ENCODE peak calls at places on chromosomes 12 and 14, in ten cellular contexts. M is mesendoderm, J is activated T-cell treated with anti-CD3 and anti-CD28 coated beads for 1 hour, E is HEK293T, Y is hepatic stellate cell, F is PC-3, Q is astrocyte of the spinal cord, O is foreskin fibroblast, V is AG09309, C is AG09319. W is an unnamed sample.

GRCh38 chr14:81452766-81453165 is 52.6 kb upstream of the STON2 start:
- DNase-seq in M (no peak), J (no peak), E (no peak), Y (no peak), F (no peak), Q (no peak), O (no peak), V (no peak), C (no peak), W (no peak)

GRCh38 chr14:44778562-44778961 is 183.2 kb downstream of the KLHL28 start:
- DNase-seq in M (peak; percentile 82), J (no peak), E (no peak), Y (no peak), F (peak; percentile 55), Q (peak; percentile 45), O (no peak), V (no peak), C (peak; percentile 30), W (no peak)

GRCh38 chr12:108595711-108596647 is 1.9 kb downstream of the TMEM119 start:
- DNase-seq in M (no peak), J (no peak), E (no peak), Y (no peak), F (no peak), Q (no peak), O (no peak), V (no peak), C (no peak), W (no peak)

GRCh38 chr14:61543946-61544345 is 151.4 kb upstream of the HIF1A start:
- DNase-seq in M (no peak), J (no peak), E (no peak), Y (no peak), F (no peak), Q (no peak), O (no peak), V (no peak), C (no peak), W (no peak)

GRCh38 chr14:76098916-76099675 is 52.6 kb upstream of the GPATCH2L start:
- DNase-seq in M (no peak), J (no peak), E (no peak), Y (no peak), F (no peak), Q (no peak), O (no peak), V (no peak), C (no peak), W (no peak)

GRCh38 chr14:94779713-94780112 is 9.8 kb upstream of the GSC start:
- DNase-seq in M (no peak), J (no peak), E (no peak), Y (no peak), F (no peak), Q (no peak), O (no peak), V (no peak), C (no peak), W (no peak)

GRCh38 chr12:109797905-109798669 is 35.1 kb downstream of the TRPV4 start:
- DNase-seq in M (peak; percentile 56), J (no peak), E (peak; percentile 40), Y (no peak), F (peak; percentile 44), Q (no peak), O (no peak), V (no peak), C (no peak), W (no peak)

GRCh38 chr14:70665448-70666363 is 24.0 kb downstream of the TTC9 start:
- DNase-seq in M (peak; percentile 96), J (no peak), E (no peak), Y (peak; percentile 43), F (peak; percentile 94), Q (no peak), O (no peak), V (no peak), C (no peak), W (no peak)

GRCh38 chr14:105381446-105382342 is 16.6 kb upstream of the TEX22 start:
- DNase-seq in M (no peak), J (no peak), E (no peak), Y (no peak), F (no peak), Q (no peak), O (no peak), V (no peak), C (no peak), W (no peak)

GRCh38 chr12:65232490-65233077 is 45.9 kb upstream of the MSRB3 start:
- DNase-seq in M (peak; percentile 13), J (no peak), E (no peak), Y (no peak), F (peak; percentile 45), Q (peak; percentile 61), O (peak; percentile 3), V (no peak), C (no peak), W (no peak)

GRCh38 chr12:4153343-4153892 is 120.1 kb upstream of the CCND2 start:
- DNase-seq in M (peak; percentile 24), J (no peak), E (no peak), Y (no peak), F (no peak), Q (no peak), O (no peak), V (no peak), C (no peak), W (no peak)

GRCh38 chr14:85333313-85333712 is 196.6 kb upstream of the FLRT2 start:
- DNase-seq in M (peak; percentile 8), J (no peak), E (no peak), Y (no peak), F (peak; percentile 48), Q (peak; percentile 41), O (peak; percentile 52), V (no peak), C (no peak), W (no peak)

GRCh38 chr14:61537567-61538463 is 157.5 kb upstream of the HIF1A start:
- DNase-seq in M (peak; percentile 84), J (no peak), E (no peak), Y (peak; percentile 40), F (peak; percentile 100), Q (peak; percentile 87), O (peak; percentile 80), V (peak; percentile 67), C (no peak), W (peak; percentile 73)

GRCh38 chr12:113392988-113393579 is 10.6 kb downstream of the SDS start:
- DNase-seq in M (peak; percentile 92), J (no peak), E (peak; percentile 82), Y (peak; percentile 47), F (no peak), Q (no peak), O (no peak), V (no peak), C (no peak), W (peak; percentile 85)

GRCh38 chr12:111653596-111653995 is 32.2 kb downstream of the BRAP start:
- DNase-seq in M (no peak), J (no peak), E (no peak), Y (no peak), F (no peak), Q (no peak), O (no peak), V (no peak), C (no peak), W (no peak)

GRCh38 chr14:54362759-54363437 is 33.9 kb upstream of the CDKN3 start:
- DNase-seq in M (peak; percentile 52), J (no peak), E (no peak), Y (no peak), F (no peak), Q (no peak), O (no peak), V (no peak), C (no peak), W (no peak)

GRCh38 chr14:22472466-22472865 is 116.6 kb downstream of the DAD1 start:
- DNase-seq in M (no peak), J (no peak), E (no peak), Y (no peak), F (no peak), Q (no peak), O (no peak), V (no peak), C (no peak), W (no peak)

GRCh38 chr14:36947362-36947761 is 225.0 kb downstream of the SLC25A21 start:
- DNase-seq in M (no peak), J (no peak), E (no peak), Y (no peak), F (peak; percentile 48), Q (no peak), O (no peak), V (no peak), C (no peak), W (no peak)

GRCh38 chr12:57454566-57455373 is at the start of gene INHBE:
- DNase-seq in M (peak; percentile 97), J (no peak), E (no peak), Y (no peak), F (no peak), Q (peak; percentile 89), O (peak; percentile 80), V (peak; percentile 86), C (peak; percentile 89), W (peak; percentile 86)

GRCh38 chr14:49940805-49941421 is 48.0 kb downstream of the ARF6 start:
- DNase-seq in M (no peak), J (no peak), E (no peak), Y (no peak), F (peak; percentile 36), Q (no peak), O (peak; percentile 44), V (peak; percentile 32), C (no peak), W (no peak)

GRCh38 chr12:9992296-9992695 is 6.6 kb downstream of the CLEC1B start:
- DNase-seq in M (no peak), J (no peak), E (no peak), Y (no peak), F (no peak), Q (no peak), O (no peak), V (no peak), C (no peak), W (no peak)

GRCh38 chr14:49796025-49796424 is 28.1 kb downstream of the KLHDC2 start:
- DNase-seq in M (no peak), J (no peak), E (no peak), Y (no peak), F (peak; percentile 79), Q (no peak), O (no peak), V (no peak), C (no peak), W (no peak)

GRCh38 chr14:70018713-70019201 is 139.5 kb downstream of the SMOC1 start:
- DNase-seq in M (no peak), J (no peak), E (no peak), Y (no peak), F (no peak), Q (peak; percentile 83), O (no peak), V (no peak), C (no peak), W (no peak)

GRCh38 chr14:89013098-89013504 is 188.7 kb downstream of the TTC8 start:
- DNase-seq in M (peak; percentile 88), J (no peak), E (peak; percentile 56), Y (no peak), F (peak; percentile 59), Q (peak; percentile 20), O (peak; percentile 9), V (no peak), C (no peak), W (peak; percentile 63)

GRCh38 chr12:114835031-114835430 is 151.1 kb upstream of the TBX3 start:
- DNase-seq in M (no peak), J (no peak), E (no peak), Y (peak; percentile 34), F (peak; percentile 38), Q (peak; percentile 64), O (peak; percentile 84), V (peak; percentile 39), C (peak; percentile 40), W (no peak)

GRCh38 chr14:32648434-32648833 is 290.2 kb upstream of the NPAS3 start:
- DNase-seq in M (no peak), J (no peak), E (no peak), Y (no peak), F (peak; percentile 90), Q (peak; percentile 16), O (peak; percentile 76), V (peak; percentile 76), C (peak; percentile 27), W (no peak)

GRCh38 chr14:87632796-87633195 is 360.2 kb downstream of the GALC start:
- DNase-seq in M (no peak), J (no peak), E (no peak), Y (no peak), F (no peak), Q (no peak), O (no peak), V (no peak), C (no peak), W (no peak)

GRCh38 chr12:131112016-131112415 is 158.3 kb downstream of the ADGRD1 start:
- DNase-seq in M (no peak), J (no peak), E (no peak), Y (no peak), F (no peak), Q (peak; percentile 1), O (peak; percentile 21), V (no peak), C (no peak), W (no peak)